ENCODE peak calls at places on chromosomes 5 and 9, in seven cellular contexts. One of them, this sample, is unnamed.

GRCh38 chr5:88269222-88269771 is 652 bp upstream of the TMEM161B start:
- DNase-seq in AG08395: peak
- DNase-seq in choroid plexus epithelial cell: peak
- DNase-seq in HT-29: peak
- DNase-seq in NCI-H748 treated with DMSO at 0.1 percent for 48 hours: peak
- DNase-seq in HT1080: peak
- DNase-seq in kidney tubule cell: peak
- DNase-seq in this sample: no peak

GRCh38 chr5:89313044-89313443 is 430.1 kb upstream of the MEF2C start:
- DNase-seq in AG08395: peak
- DNase-seq in choroid plexus epithelial cell: peak
- DNase-seq in HT-29: no peak
- DNase-seq in kidney tubule cell: peak
- DNase-seq in NCI-H748 treated with DMSO at 0.1 percent for 48 hours: peak
- DNase-seq in HT1080: peak
- DNase-seq in this sample: no peak

GRCh38 chr9:37036237-37037136 is 2.4 kb upstream of the PAX5 start:
- DNase-seq in HT1080: no peak
- DNase-seq in AG08395: peak
- DNase-seq in HT-29: peak
- DNase-seq in kidney tubule cell: peak
- DNase-seq in NCI-H748 treated with DMSO at 0.1 percent for 48 hours: peak
- DNase-seq in choroid plexus epithelial cell: peak
- DNase-seq in this sample: no peak

GRCh38 chr9:130343445-130343918 is 77.9 kb downstream of the HMCN2 start:
- DNase-seq in NCI-H748 treated with DMSO at 0.1 percent for 48 hours: no peak
- DNase-seq in choroid plexus epithelial cell: no peak
- DNase-seq in HT-29: no peak
- DNase-seq in kidney tubule cell: no peak
- DNase-seq in AG08395: no peak
- DNase-seq in HT1080: no peak
- DNase-seq in this sample: no peak

GRCh38 chr5:55407059-55407684 is 99.4 kb downstream of the MTREX start:
- DNase-seq in kidney tubule cell: peak
- DNase-seq in HT-29: peak
- DNase-seq in choroid plexus epithelial cell: peak
- DNase-seq in NCI-H748 treated with DMSO at 0.1 percent for 48 hours: peak
- DNase-seq in AG08395: peak
- DNase-seq in HT1080: no peak
- DNase-seq in this sample: no peak

GRCh38 chr9:68794898-68795297 is 89.9 kb downstream of the PIP5K1B start:
- DNase-seq in kidney tubule cell: peak
- DNase-seq in HT-29: peak
- DNase-seq in AG08395: no peak
- DNase-seq in HT1080: no peak
- DNase-seq in choroid plexus epithelial cell: no peak
- DNase-seq in NCI-H748 treated with DMSO at 0.1 percent for 48 hours: no peak
- DNase-seq in this sample: no peak

GRCh38 chr9:102405218-102405867 is 589.8 kb upstream of the CYLC2 start:
- DNase-seq in choroid plexus epithelial cell: no peak
- DNase-seq in kidney tubule cell: no peak
- DNase-seq in HT1080: peak
- DNase-seq in NCI-H748 treated with DMSO at 0.1 percent for 48 hours: no peak
- DNase-seq in AG08395: no peak
- DNase-seq in HT-29: no peak
- DNase-seq in this sample: no peak

GRCh38 chr9:70100362-70100761 is 56.7 kb downstream of the MAMDC2 start:
- DNase-seq in HT1080: no peak
- DNase-seq in HT-29: no peak
- DNase-seq in choroid plexus epithelial cell: no peak
- DNase-seq in kidney tubule cell: no peak
- DNase-seq in AG08395: no peak
- DNase-seq in NCI-H748 treated with DMSO at 0.1 percent for 48 hours: no peak
- DNase-seq in this sample: no peak

GRCh38 chr5:64637837-64638443 is 52.4 kb upstream of the SHISAL2B start:
- DNase-seq in HT-29: no peak
- DNase-seq in HT1080: no peak
- DNase-seq in NCI-H748 treated with DMSO at 0.1 percent for 48 hours: no peak
- DNase-seq in choroid plexus epithelial cell: peak
- DNase-seq in AG08395: peak
- DNase-seq in kidney tubule cell: no peak
- DNase-seq in this sample: no peak

GRCh38 chr5:94240064-94240463 is 378.3 kb downstream of the KIAA0825 start:
- DNase-seq in kidney tubule cell: no peak
- DNase-seq in AG08395: no peak
- DNase-seq in HT1080: no peak
- DNase-seq in choroid plexus epithelial cell: no peak
- DNase-seq in HT-29: no peak
- DNase-seq in NCI-H748 treated with DMSO at 0.1 percent for 48 hours: no peak
- DNase-seq in this sample: no peak

GRCh38 chr9:86747711-86748110 is 199.6 kb downstream of the GAS1 start:
- DNase-seq in AG08395: peak
- DNase-seq in NCI-H748 treated with DMSO at 0.1 percent for 48 hours: no peak
- DNase-seq in choroid plexus epithelial cell: no peak
- DNase-seq in kidney tubule cell: peak
- DNase-seq in HT1080: no peak
- DNase-seq in HT-29: no peak
- DNase-seq in this sample: no peak

GRCh38 chr9:111730937-111731567 is 63.7 kb downstream of the SHOC1 start:
- DNase-seq in NCI-H748 treated with DMSO at 0.1 percent for 48 hours: no peak
- DNase-seq in choroid plexus epithelial cell: peak
- DNase-seq in HT1080: peak
- DNase-seq in HT-29: peak
- DNase-seq in kidney tubule cell: peak
- DNase-seq in AG08395: no peak
- DNase-seq in this sample: no peak

GRCh38 chr5:156641690-156642089 is 208.4 kb upstream of the PPP1R2B start:
- DNase-seq in HT1080: no peak
- DNase-seq in NCI-H748 treated with DMSO at 0.1 percent for 48 hours: no peak
- DNase-seq in HT-29: no peak
- DNase-seq in AG08395: peak
- DNase-seq in choroid plexus epithelial cell: no peak
- DNase-seq in kidney tubule cell: no peak
- DNase-seq in this sample: no peak

GRCh38 chr9:95610006-95610785 is 93.4 kb upstream of the PTCH1 start:
- DNase-seq in HT-29: no peak
- DNase-seq in kidney tubule cell: no peak
- DNase-seq in HT1080: no peak
- DNase-seq in NCI-H748 treated with DMSO at 0.1 percent for 48 hours: no peak
- DNase-seq in AG08395: no peak
- DNase-seq in choroid plexus epithelial cell: no peak
- DNase-seq in this sample: no peak

GRCh38 chr9:98482248-98482647 is 226.5 kb downstream of the GABBR2 start:
- DNase-seq in AG08395: peak
- DNase-seq in HT1080: no peak
- DNase-seq in choroid plexus epithelial cell: no peak
- DNase-seq in NCI-H748 treated with DMSO at 0.1 percent for 48 hours: no peak
- DNase-seq in HT-29: no peak
- DNase-seq in kidney tubule cell: no peak
- DNase-seq in this sample: no peak

GRCh38 chr9:96655198-96655851 is at the start of gene PRXL2C:
- DNase-seq in choroid plexus epithelial cell: peak
- DNase-seq in NCI-H748 treated with DMSO at 0.1 percent for 48 hours: peak
- DNase-seq in HT1080: peak
- DNase-seq in HT-29: peak
- DNase-seq in AG08395: peak
- DNase-seq in kidney tubule cell: peak
- DNase-seq in this sample: peak

GRCh38 chr9:115373000-115373709 is 255.2 kb upstream of the TNC start:
- DNase-seq in HT-29: peak
- DNase-seq in NCI-H748 treated with DMSO at 0.1 percent for 48 hours: no peak
- DNase-seq in kidney tubule cell: peak
- DNase-seq in choroid plexus epithelial cell: peak
- DNase-seq in AG08395: peak
- DNase-seq in HT1080: peak
- DNase-seq in this sample: no peak

GRCh38 chr5:150557507-150557872 is 49.6 kb downstream of the NDST1 start:
- DNase-seq in NCI-H748 treated with DMSO at 0.1 percent for 48 hours: no peak
- DNase-seq in AG08395: no peak
- DNase-seq in choroid plexus epithelial cell: no peak
- DNase-seq in HT1080: no peak
- DNase-seq in HT-29: no peak
- DNase-seq in kidney tubule cell: no peak
- DNase-seq in this sample: no peak

GRCh38 chr9:28620011-28620410 is 1046.7 kb upstream of the C9orf72 start:
- DNase-seq in HT1080: no peak
- DNase-seq in choroid plexus epithelial cell: no peak
- DNase-seq in AG08395: no peak
- DNase-seq in kidney tubule cell: no peak
- DNase-seq in NCI-H748 treated with DMSO at 0.1 percent for 48 hours: no peak
- DNase-seq in HT-29: no peak
- DNase-seq in this sample: no peak

GRCh38 chr9:81693639-81694378 is 4.5 kb upstream of the TLE1 start:
- DNase-seq in HT-29: no peak
- DNase-seq in NCI-H748 treated with DMSO at 0.1 percent for 48 hours: no peak
- DNase-seq in kidney tubule cell: no peak
- DNase-seq in AG08395: peak
- DNase-seq in choroid plexus epithelial cell: no peak
- DNase-seq in HT1080: peak
- DNase-seq in this sample: no peak

GRCh38 chr9:81619353-81620008 is 69.9 kb downstream of the TLE1 start:
- DNase-seq in HT-29: no peak
- DNase-seq in choroid plexus epithelial cell: peak
- DNase-seq in kidney tubule cell: no peak
- DNase-seq in AG08395: peak
- DNase-seq in NCI-H748 treated with DMSO at 0.1 percent for 48 hours: no peak
- DNase-seq in HT1080: peak
- DNase-seq in this sample: no peak